ENCODE peak calls at places on chromosomes 5 and 9, in four cellular contexts. One of them, this sample, is unnamed.

GRCh38 chr5:94689871-94690270 is 71.4 kb downstream of the SLF1 start:
- DNase-seq in HepG2: no peak
- DNase-seq in A549: no peak
- DNase-seq in K562: no peak
- DNase-seq in this sample: no peak

GRCh38 chr5:98248949-98249348 is 524.5 kb upstream of the RGMB start:
- DNase-seq in HepG2: no peak
- DNase-seq in A549: no peak
- DNase-seq in K562: no peak
- DNase-seq in this sample: no peak

GRCh38 chr5:97009212-97009898 is 73.5 kb downstream of the LNPEP start:
- DNase-seq in HepG2: no peak
- DNase-seq in A549: no peak
- DNase-seq in K562: peak; percentile 40
- DNase-seq in this sample: no peak

GRCh38 chr5:64587370-64587769 is 81.6 kb downstream of the RGS7BP start:
- DNase-seq in HepG2: no peak
- DNase-seq in A549: no peak
- DNase-seq in K562: no peak
- DNase-seq in this sample: no peak

GRCh38 chr5:111995701-111996100 is 238.7 kb upstream of the NREP start:
- DNase-seq in HepG2: no peak
- DNase-seq in A549: no peak
- DNase-seq in K562: no peak
- DNase-seq in this sample: no peak

GRCh38 chr9:110669439-110669838 is 848 bp downstream of the MUSK start:
- DNase-seq in HepG2: no peak
- DNase-seq in A549: no peak
- DNase-seq in K562: no peak
- DNase-seq in this sample: no peak

GRCh38 chr5:80960531-80961375 is 590 bp downstream of the RASGRF2 start:
- DNase-seq in HepG2: peak; percentile 18
- DNase-seq in A549: peak; percentile 31
- DNase-seq in K562: no peak
- DNase-seq in this sample: peak; percentile 39

GRCh38 chr5:61280205-61280604 is 51.9 kb upstream of the ZSWIM6 start:
- DNase-seq in HepG2: no peak
- DNase-seq in A549: no peak
- DNase-seq in K562: no peak
- DNase-seq in this sample: no peak

GRCh38 chr5:130759061-130759460 is 406.0 kb downstream of the HINT1 start:
- DNase-seq in HepG2: no peak
- DNase-seq in A549: no peak
- DNase-seq in K562: no peak
- DNase-seq in this sample: no peak

GRCh38 chr5:176619569-176620332 is 9.8 kb upstream of the GPRIN1 start:
- DNase-seq in HepG2: no peak
- DNase-seq in A549: no peak
- DNase-seq in K562: no peak
- DNase-seq in this sample: peak; percentile 41

GRCh38 chr9:110895141-110895912 is 142.9 kb downstream of the LPAR1 start:
- DNase-seq in HepG2: no peak
- DNase-seq in A549: no peak
- DNase-seq in K562: no peak
- DNase-seq in this sample: no peak

GRCh38 chr5:113678924-113679575 is 165.6 kb downstream of the YTHDC2 start:
- DNase-seq in HepG2: peak; percentile 30
- DNase-seq in A549: peak; percentile 41
- DNase-seq in K562: peak; percentile 59
- DNase-seq in this sample: peak; percentile 38

GRCh38 chr5:173312821-173313220 is 15.4 kb downstream of the STC2 start:
- DNase-seq in HepG2: no peak
- DNase-seq in A549: no peak
- DNase-seq in K562: no peak
- DNase-seq in this sample: no peak

GRCh38 chr9:86500031-86500430 is 145.8 kb upstream of the TUT7 start:
- DNase-seq in HepG2: no peak
- DNase-seq in A549: no peak
- DNase-seq in K562: no peak
- DNase-seq in this sample: no peak

GRCh38 chr5:56415356-56415765 is 182.2 kb upstream of the ANKRD55 start:
- DNase-seq in HepG2: no peak
- DNase-seq in A549: no peak
- DNase-seq in K562: peak; percentile 75
- DNase-seq in this sample: no peak

GRCh38 chr9:92947268-92948031 is at the start of gene FGD3:
- DNase-seq in HepG2: no peak
- DNase-seq in A549: peak; percentile 37
- DNase-seq in K562: no peak
- DNase-seq in this sample: no peak

GRCh38 chr5:18744441-18744840 is 1110.2 kb downstream of the TAF11L14 start:
- DNase-seq in HepG2: no peak
- DNase-seq in A549: no peak
- DNase-seq in K562: no peak
- DNase-seq in this sample: no peak

GRCh38 chr5:72232838-72233237 is 87.2 kb downstream of the MRPS27 start:
- DNase-seq in HepG2: no peak
- DNase-seq in A549: no peak
- DNase-seq in K562: no peak
- DNase-seq in this sample: no peak

DNA sequence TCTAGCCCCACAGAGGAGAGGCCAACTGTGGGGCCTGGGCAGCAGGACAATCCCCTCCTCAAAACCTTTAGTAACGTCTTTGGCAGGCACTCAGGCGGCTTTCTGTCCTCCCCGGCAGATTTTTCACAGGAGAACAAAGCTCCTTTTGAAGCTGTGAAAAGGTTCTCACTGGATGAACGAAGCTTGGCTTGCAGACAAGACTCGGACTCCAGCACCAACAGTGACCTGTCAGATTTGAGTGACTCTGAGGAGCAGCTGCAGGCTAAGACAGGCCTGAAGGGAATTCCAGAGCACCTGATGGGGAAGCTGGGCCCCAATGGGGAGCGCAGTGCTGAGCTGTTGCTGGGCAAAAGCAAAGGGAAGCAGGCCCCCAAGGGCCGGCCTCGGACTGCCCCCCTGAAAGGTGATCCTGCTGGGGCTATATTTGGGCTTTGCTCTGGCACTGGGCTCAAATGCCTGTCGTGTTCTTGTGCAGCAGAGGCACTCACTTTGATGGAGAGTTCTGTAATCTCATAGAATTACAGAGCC is 39.4 kb downstream of the KDM3B start:
- DNase-seq in HepG2: no peak
- DNase-seq in A549: no peak
- DNase-seq in K562: no peak
- DNase-seq in this sample: no peak
- TF ChIP-seq HMGXB4 in HepG2: no peak
- TF ChIP-seq HMGXB4 in A549: no peak
- TF ChIP-seq HMGXB4 in K562: no peak
- TF ChIP-seq HMGXB4 in this sample: no peak

DNA sequence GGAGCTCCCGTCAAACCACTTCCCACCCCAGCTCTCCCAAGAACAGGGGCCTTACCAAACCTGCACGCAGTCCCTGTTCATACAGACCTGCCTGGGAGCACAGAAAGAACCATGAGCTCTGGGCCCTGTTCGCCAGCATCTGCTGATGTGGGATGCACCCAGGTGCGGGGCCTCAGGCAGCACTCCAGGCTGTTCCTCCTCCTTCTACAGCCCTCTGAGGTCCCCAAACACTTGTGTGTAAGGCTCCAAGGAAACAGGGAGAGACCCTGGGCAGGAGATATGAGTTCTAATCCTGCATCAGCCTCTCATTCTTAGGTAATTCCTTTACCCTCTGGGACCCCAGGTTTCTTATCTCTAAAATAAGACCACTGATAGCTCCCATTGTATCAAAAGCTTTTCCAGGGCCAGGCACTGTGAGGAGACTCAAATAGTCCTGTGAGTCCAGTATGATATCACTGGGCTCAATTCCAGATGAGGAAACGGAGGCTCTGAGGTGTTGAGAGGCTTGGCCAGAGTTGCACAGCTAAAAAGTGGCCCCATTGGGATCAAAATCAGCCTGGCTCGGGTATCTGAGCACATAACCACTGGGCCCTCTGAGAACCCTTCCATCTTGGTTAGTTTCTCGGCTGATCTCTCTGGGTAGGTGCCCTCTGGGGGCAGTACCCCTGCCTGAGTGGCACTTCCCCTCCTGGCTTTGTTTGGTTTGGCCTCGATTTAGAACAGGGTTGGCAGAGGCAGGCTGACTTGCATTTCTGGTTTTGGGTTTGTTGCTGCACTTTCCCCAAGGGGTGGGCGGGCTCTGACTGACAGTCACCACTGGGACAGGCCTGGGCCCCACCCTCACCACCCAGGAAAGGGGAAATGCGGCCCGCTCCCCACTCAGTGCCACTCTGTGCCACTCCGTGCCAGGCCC is 116.8 kb downstream of the RGS3 start:
- DNase-seq in HepG2: no peak
- DNase-seq in A549: no peak
- DNase-seq in K562: no peak
- DNase-seq in this sample: no peak
- TF ChIP-seq HMGXB4 in HepG2: no peak
- TF ChIP-seq HMGXB4 in A549: no peak
- TF ChIP-seq HMGXB4 in K562: no peak
- TF ChIP-seq HMGXB4 in this sample: no peak

GRCh38 chr5:93346301-93346700 is 234.7 kb downstream of the NR2F1-AS1 start:
- DNase-seq in HepG2: no peak
- DNase-seq in A549: no peak
- DNase-seq in K562: no peak
- DNase-seq in this sample: no peak
- TF ChIP-seq HMGXB4 in HepG2: no peak
- TF ChIP-seq HMGXB4 in A549: no peak
- TF ChIP-seq HMGXB4 in K562: no peak
- TF ChIP-seq HMGXB4 in this sample: no peak

GRCh38 chr5:181217111-181217804 is 5.8 kb upstream of the TRIM41 start:
- DNase-seq in HepG2: no peak
- DNase-seq in A549: peak; percentile 65
- DNase-seq in K562: peak; percentile 83
- DNase-seq in this sample: peak; percentile 71
- TF ChIP-seq HMGXB4 in HepG2: no peak
- TF ChIP-seq HMGXB4 in A549: peak; percentile 83
- TF ChIP-seq HMGXB4 in K562: no peak
- TF ChIP-seq HMGXB4 in this sample: no peak

GRCh38 chr9:118522093-118523028 is 818.2 kb downstream of the TLR4 start:
- DNase-seq in HepG2: peak; percentile 8
- DNase-seq in A549: peak; percentile 20
- DNase-seq in K562: peak; percentile 11
- DNase-seq in this sample: peak; percentile 76
- TF ChIP-seq HMGXB4 in HepG2: no peak
- TF ChIP-seq HMGXB4 in A549: no peak
- TF ChIP-seq HMGXB4 in K562: no peak
- TF ChIP-seq HMGXB4 in this sample: no peak

DNA sequence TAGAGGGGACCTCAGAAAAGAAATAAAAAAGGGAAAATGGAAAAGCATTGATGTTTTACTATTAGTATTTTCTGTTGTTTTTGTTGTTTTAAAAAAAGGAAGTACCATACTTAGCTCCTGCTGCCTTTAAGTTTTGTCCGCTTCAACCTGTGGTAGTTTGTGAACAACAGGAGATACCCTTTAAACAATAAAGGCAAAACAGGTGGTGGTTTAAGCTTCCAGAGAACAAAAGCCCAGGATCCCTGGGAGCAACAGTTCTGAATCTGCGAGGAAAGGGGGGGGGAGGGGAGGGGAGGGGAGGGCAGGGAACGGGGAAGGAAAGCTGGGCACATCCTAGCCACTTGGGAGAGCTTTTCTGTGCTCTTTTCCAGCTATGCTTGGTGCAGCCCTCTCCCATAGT is 2.1 kb upstream of the PSIP1 start:
- DNase-seq in HepG2: no peak
- DNase-seq in A549: no peak
- DNase-seq in K562: no peak
- DNase-seq in this sample: no peak
- TF ChIP-seq HMGXB4 in HepG2: no peak
- TF ChIP-seq HMGXB4 in A549: no peak
- TF ChIP-seq HMGXB4 in K562: no peak
- TF ChIP-seq HMGXB4 in this sample: no peak

GRCh38 chr5:68012831-68013230 is 202.7 kb upstream of the PIK3R1 start:
- DNase-seq in HepG2: no peak
- DNase-seq in A549: no peak
- DNase-seq in K562: no peak
- DNase-seq in this sample: no peak

GRCh38 chr5:68012429-68012828 is 203.1 kb upstream of the PIK3R1 start:
- DNase-seq in HepG2: no peak
- DNase-seq in A549: no peak
- DNase-seq in K562: no peak
- DNase-seq in this sample: no peak

GRCh38 chr5:68011801-68012200 is 203.8 kb upstream of the PIK3R1 start:
- DNase-seq in HepG2: no peak
- DNase-seq in A549: no peak
- DNase-seq in K562: no peak
- DNase-seq in this sample: no peak

GRCh38 chr5:68010740-68011139 is 204.8 kb upstream of the PIK3R1 start:
- DNase-seq in HepG2: no peak
- DNase-seq in A549: no peak
- DNase-seq in K562: no peak
- DNase-seq in this sample: no peak

GRCh38 chr5:68011259-68011760 is 204.2 kb upstream of the PIK3R1 start:
- DNase-seq in HepG2: no peak
- DNase-seq in A549: no peak
- DNase-seq in K562: no peak
- DNase-seq in this sample: no peak
- TF ChIP-seq HMGXB4 in HepG2: no peak
- TF ChIP-seq HMGXB4 in A549: no peak
- TF ChIP-seq HMGXB4 in K562: no peak
- TF ChIP-seq HMGXB4 in this sample: no peak